ENCODE peak calls at places on chromosomes 16 and 17, in ten cellular contexts. C is activated effector memory CD4-positive, alpha-beta T cell treated with Interleukin-2 at 50 U/mL for 16 hours; I is fibroblast of lung; X is mucosa of descending colon; N is CD8-positive, alpha-beta memory T cell; P is stimulated activated CD4-positive, alpha-beta T cell treated with anti-CD3 and anti-CD28 coated beads, Interleukin-1b, Interleukin-23, amount 100 ng/mL, for 1 hour; K is central memory CD8-positive, alpha-beta T cell; F is neuronal stem cell; L is AG09309; D is amniotic stem cell. E is an unnamed sample.

GRCh38 chr16:15946257-15947044 is 3.0 kb upstream of the ABCC1 start:
- DNase-seq in C (no peak), I (peak), X (no peak), N (no peak), P (no peak), K (no peak), F (no peak), L (peak), D (no peak), E (no peak)

GRCh38 chr17:41710472-41711090 is 1.6 kb upstream of the GAST start:
- DNase-seq in C (no peak), I (peak), X (no peak), N (no peak), P (no peak), K (no peak), F (no peak), L (no peak), D (no peak), E (no peak)

GRCh38 chr17:29847527-29847931 is 82.5 kb downstream of the SSH2 start:
- DNase-seq in C (no peak), I (peak), X (no peak), N (no peak), P (no peak), K (no peak), F (no peak), L (no peak), D (no peak), E (no peak)

GRCh38 chr16:66996324-66996982 is 8.1 kb downstream of the CES4A start:
- DNase-seq in C (no peak), I (peak), X (no peak), N (no peak), P (no peak), K (no peak), F (no peak), L (peak), D (no peak), E (no peak)

GRCh38 chr17:4946312-4946976 is 1.9 kb downstream of the PFN1 start:
- DNase-seq in C (no peak), I (no peak), X (no peak), N (no peak), P (no peak), K (no peak), F (no peak), L (no peak), D (no peak), E (no peak)

GRCh38 chr16:1688807-1689560 is 10.9 kb downstream of the JPT2 start:
- DNase-seq in C (no peak), I (peak), X (no peak), N (no peak), P (no peak), K (no peak), F (no peak), L (no peak), D (no peak), E (no peak)

GRCh38 chr17:77869665-77870132 is 88.8 kb upstream of the TNRC6C start:
- DNase-seq in C (no peak), I (no peak), X (peak), N (no peak), P (no peak), K (no peak), F (no peak), L (no peak), D (no peak), E (no peak)

GRCh38 chr17:50452627-50453300 is 15.9 kb downstream of the CHAD start:
- DNase-seq in C (no peak), I (no peak), X (peak), N (no peak), P (no peak), K (no peak), F (no peak), L (peak), D (no peak), E (no peak)

GRCh38 chr17:43169561-43170139 is 1.4 kb upstream of the NBR1 start:
- DNase-seq in C (no peak), I (peak), X (peak), N (no peak), P (no peak), K (no peak), F (peak), L (no peak), D (no peak), E (no peak)

E was measured in central memory CD4-positive, alpha-beta T cell.